ENCODE peak calls at places on chromosomes 1 and 21, in six cellular contexts. W, I, A, T, M and C are unnamed samples.

GRCh38 chr21:34794686-34795085 is 125.9 kb downstream of the CLIC6 start:
- DNase-seq in W (no peak), I (no peak), A (no peak), T (no peak), M (no peak), C (no peak)

GRCh38 chr21:28943631-28944030 is 49.0 kb downstream of the LTN1 start:
- DNase-seq in W (no peak), I (no peak), A (no peak), T (no peak), M (peak; percentile 63), C (no peak)

GRCh38 chr1:226625832-226626576 is 77.4 kb downstream of the STUM start:
- DNase-seq in W (no peak), I (no peak), A (no peak), T (no peak), M (no peak), C (no peak)

GRCh38 chr1:28248273-28249012 is 10.9 kb upstream of the SESN2 start:
- DNase-seq in W (peak; percentile 72), I (peak; percentile 69), A (peak; percentile 61), T (no peak), M (peak; percentile 85), C (peak; percentile 87)

GRCh38 chr1:9292361-9293240 is at the start of gene SPSB1:
- DNase-seq in W (peak; percentile 64), I (peak; percentile 86), A (peak; percentile 44), T (no peak), M (peak; percentile 79), C (peak; percentile 79)

GRCh38 chr1:12244078-12244477 is 14.2 kb downstream of the VPS13D start:
- DNase-seq in W (peak; percentile 9), I (peak; percentile 63), A (no peak), T (no peak), M (peak; percentile 35), C (peak; percentile 38)

GRCh38 chr1:114094303-114094663 is 59.4 kb downstream of the SYT6 start:
- DNase-seq in W (no peak), I (no peak), A (no peak), T (no peak), M (no peak), C (peak; percentile 47)

GRCh38 chr1:213457097-213457680 is 406.1 kb downstream of the RPS6KC1 start:
- DNase-seq in W (no peak), I (no peak), A (no peak), T (no peak), M (no peak), C (no peak)

GRCh38 chr1:50620680-50621329 is 197.6 kb upstream of the DMRTA2 start:
- DNase-seq in W (peak; percentile 9), I (no peak), A (peak; percentile 45), T (no peak), M (peak; percentile 42), C (peak; percentile 11)

GRCh38 chr1:64133036-64133435 is 70.4 kb upstream of the UBE2U start:
- DNase-seq in W (peak; percentile 63), I (no peak), A (no peak), T (no peak), M (peak; percentile 5), C (no peak)

GRCh38 chr1:55600243-55600642 is 385.1 kb upstream of the USP24 start:
- DNase-seq in W (no peak), I (no peak), A (no peak), T (no peak), M (no peak), C (no peak)
- TF ChIP-seq MYC in W (no peak), I (no peak), A (no peak), T (no peak), M (no peak), C (no peak)

DNA sequence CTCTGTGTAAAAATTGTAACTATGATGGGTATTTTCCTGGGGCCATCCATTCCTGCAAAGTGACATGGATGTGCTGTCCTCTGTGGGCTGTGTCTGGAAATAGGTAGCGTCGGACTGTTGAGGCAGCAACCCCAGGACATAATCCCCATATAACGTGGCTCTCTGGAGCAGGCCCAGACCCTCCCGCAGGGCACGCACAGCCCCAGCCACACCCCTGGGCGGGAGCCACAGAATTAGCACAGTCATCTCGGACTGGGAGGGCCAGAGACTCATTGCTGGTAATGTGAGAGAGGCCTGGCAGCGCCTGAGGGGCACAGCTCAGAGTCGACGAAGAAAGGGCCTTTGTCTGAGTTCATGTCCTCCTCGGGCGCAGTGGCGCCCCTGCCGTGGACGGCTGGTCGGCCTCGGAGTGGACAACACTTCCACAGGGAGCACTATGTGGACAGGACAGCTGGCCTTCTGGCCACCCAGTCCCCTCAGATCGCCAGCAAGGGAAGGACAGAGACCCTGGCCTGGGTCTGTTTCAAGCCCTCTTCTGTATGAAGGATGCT is 20.1 kb downstream of the SIM2 start:
- DNase-seq in W (no peak), I (no peak), A (peak; percentile 53), T (no peak), M (no peak), C (no peak)
- TF ChIP-seq MAX in W (no peak), I (no peak), A (no peak), T (no peak), M (no peak), C (no peak)

GRCh38 chr1:201021333-201022177 is 2.0 kb downstream of the KIF21B start:
- DNase-seq in W (no peak), I (no peak), A (no peak), T (no peak), M (no peak), C (no peak)
- TF ChIP-seq POLR2A in W (no peak), I (no peak), A (no peak), T (peak; percentile 8), M (no peak), C (no peak)

GRCh38 chr1:23020731-23021130 is 1.5 kb downstream of the KDM1A start:
- DNase-seq in W (no peak), I (peak; percentile 12), A (peak; percentile 34), T (no peak), M (peak; percentile 22), C (no peak)
- TF ChIP-seq MYC in W (no peak), I (no peak), A (no peak), T (no peak), M (no peak), C (peak; percentile 46)

DNA sequence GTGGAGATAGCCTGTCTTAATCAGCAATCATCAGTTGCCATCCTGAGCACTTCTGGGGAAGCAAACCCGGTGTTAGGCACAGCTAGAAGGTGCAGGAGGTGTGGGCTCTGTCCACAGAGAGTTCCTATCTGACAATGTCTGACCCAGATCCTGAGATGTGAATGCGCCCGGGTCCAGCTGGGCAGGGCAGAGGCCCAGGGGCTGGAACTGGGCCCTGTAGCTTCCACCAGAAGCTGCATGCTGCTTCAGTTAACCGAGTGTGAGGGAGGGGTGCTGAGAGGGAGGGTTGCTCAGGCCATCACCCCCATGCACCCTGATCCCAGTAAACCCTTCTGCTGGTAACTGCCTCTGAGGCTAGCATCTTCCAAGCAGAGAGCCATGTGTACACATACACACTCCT is 42.2 kb downstream of the KIF21B start:
- DNase-seq in W (no peak), I (no peak), A (no peak), T (no peak), M (no peak), C (no peak)
- TF ChIP-seq MAX in W (no peak), I (no peak), A (no peak), T (no peak), M (no peak), C (no peak)

DNA sequence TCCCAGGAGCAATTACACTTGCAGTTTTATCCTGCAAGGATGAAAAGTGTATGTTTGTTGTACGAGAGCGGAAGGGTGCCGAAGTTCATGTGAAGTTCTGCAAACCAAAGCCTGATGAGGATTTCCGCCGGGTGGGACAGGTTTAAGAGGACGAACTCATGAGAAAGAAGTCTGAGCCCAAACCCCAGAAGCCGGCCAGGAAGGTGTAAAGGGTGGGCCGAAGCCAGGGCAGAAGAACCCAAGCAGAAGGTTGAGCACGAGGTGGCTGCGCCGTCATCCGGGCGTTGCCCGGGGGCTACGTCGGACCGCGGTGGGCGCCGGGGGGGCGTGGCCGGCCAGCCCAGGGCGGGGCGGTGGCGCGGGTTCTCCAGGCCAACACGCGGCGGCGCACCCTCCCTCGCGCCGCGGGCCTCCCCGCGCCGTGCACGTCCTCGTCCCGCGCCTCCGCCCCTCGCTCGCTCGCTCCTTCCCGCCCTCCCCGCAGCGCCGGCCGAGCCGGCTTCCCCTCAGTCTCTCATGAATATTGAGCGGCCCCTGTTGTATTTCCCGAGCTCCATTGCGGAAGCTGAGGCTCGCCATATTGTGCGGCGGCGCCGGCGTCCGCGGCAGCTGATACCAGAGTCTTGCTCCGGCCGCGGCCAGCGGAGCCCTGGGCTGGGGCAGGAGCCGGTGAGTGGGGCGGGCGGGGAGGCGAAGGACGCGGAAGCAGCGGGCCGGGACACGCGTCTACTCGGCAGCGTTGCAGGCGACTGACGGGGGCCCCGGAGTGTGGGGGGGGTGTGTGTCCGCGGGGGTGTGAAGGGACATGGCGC is at the start of gene RNF2:
- DNase-seq in W (peak; percentile 75), I (peak; percentile 94), A (peak; percentile 65), T (peak; percentile 13), M (peak; percentile 86), C (peak; percentile 88)
- TF ChIP-seq POLR2A in W (peak; percentile 34), I (peak; percentile 79), A (peak; percentile 56), T (peak; percentile 69), M (peak; percentile 59), C (peak; percentile 41)

GRCh38 chr21:45112371-45112770 is 38.0 kb downstream of the ADARB1 start:
- DNase-seq in W (no peak), I (no peak), A (no peak), T (no peak), M (no peak), C (no peak)

GRCh38 chr21:45108808-45109800 is 34.7 kb downstream of the ADARB1 start:
- DNase-seq in W (no peak), I (no peak), A (no peak), T (no peak), M (peak; percentile 23), C (no peak)

GRCh38 chr21:45109831-45110492 is 35.6 kb downstream of the ADARB1 start:
- DNase-seq in W (no peak), I (no peak), A (no peak), T (peak; percentile 94), M (peak; percentile 56), C (peak; percentile 91)

GRCh38 chr21:45111703-45112102 is 37.3 kb downstream of the ADARB1 start:
- DNase-seq in W (no peak), I (no peak), A (no peak), T (no peak), M (no peak), C (no peak)

GRCh38 chr21:45110873-45111624 is 36.7 kb downstream of the ADARB1 start:
- DNase-seq in W (no peak), I (no peak), A (no peak), T (no peak), M (no peak), C (peak; percentile 59)
- TF ChIP-seq MYC in W (no peak), I (no peak), A (no peak), T (no peak), M (no peak), C (no peak)